ENCODE peak calls at places on chromosomes 6 and 20, in five cellular contexts. One of them, this sample, is unnamed.

GRCh38 chr6:106908386-106908840 is 66.1 kb downstream of the CD24 start:
- DNase-seq in upper lobe of right lung: no peak
- DNase-seq in left ventricle myocardium inferior: no peak
- DNase-seq in fibroblast of lung: no peak
- DNase-seq in BJ: no peak
- DNase-seq in this sample: no peak

GRCh38 chr20:1816384-1817381 is 78.5 kb upstream of the SIRPA start:
- DNase-seq in upper lobe of right lung: no peak
- DNase-seq in left ventricle myocardium inferior: no peak
- DNase-seq in fibroblast of lung: peak; percentile 77
- DNase-seq in BJ: peak; percentile 73
- DNase-seq in this sample: no peak

GRCh38 chr20:43849496-43850197 is 65.0 kb upstream of the TOX2 start:
- DNase-seq in upper lobe of right lung: no peak
- DNase-seq in left ventricle myocardium inferior: no peak
- DNase-seq in fibroblast of lung: peak; percentile 57
- DNase-seq in BJ: peak; percentile 31
- DNase-seq in this sample: no peak

GRCh38 chr6:445571-446417 is 54.2 kb downstream of the IRF4 start:
- DNase-seq in upper lobe of right lung: no peak
- DNase-seq in left ventricle myocardium inferior: no peak
- DNase-seq in fibroblast of lung: no peak
- DNase-seq in BJ: no peak
- DNase-seq in this sample: no peak

GRCh38 chr20:3924304-3925112 is 35.3 kb downstream of the PANK2 start:
- DNase-seq in upper lobe of right lung: peak; percentile 83
- DNase-seq in left ventricle myocardium inferior: peak; percentile 63
- DNase-seq in fibroblast of lung: no peak
- DNase-seq in BJ: no peak
- DNase-seq in this sample: peak; percentile 45

GRCh38 chr6:38739532-38739931 is 24.4 kb downstream of the DNAH8 start:
- DNase-seq in upper lobe of right lung: no peak
- DNase-seq in left ventricle myocardium inferior: no peak
- DNase-seq in fibroblast of lung: no peak
- DNase-seq in BJ: no peak
- DNase-seq in this sample: no peak

GRCh38 chr6:112332274-112332673 is 14.9 kb upstream of the RFPL4B start:
- DNase-seq in upper lobe of right lung: no peak
- DNase-seq in left ventricle myocardium inferior: no peak
- DNase-seq in fibroblast of lung: peak; percentile 65
- DNase-seq in BJ: peak; percentile 88
- DNase-seq in this sample: no peak

GRCh38 chr20:41308290-41308691 is 9.2 kb downstream of the ZHX3 start:
- DNase-seq in upper lobe of right lung: no peak
- DNase-seq in left ventricle myocardium inferior: no peak
- DNase-seq in fibroblast of lung: peak; percentile 89
- DNase-seq in BJ: peak; percentile 72
- DNase-seq in this sample: no peak

GRCh38 chr6:158595223-158595622 is 35.3 kb downstream of the TMEM181 start:
- DNase-seq in upper lobe of right lung: no peak
- DNase-seq in left ventricle myocardium inferior: no peak
- DNase-seq in fibroblast of lung: no peak
- DNase-seq in BJ: no peak
- DNase-seq in this sample: no peak

GRCh38 chr20:18632196-18632789 is 44.4 kb downstream of the DTD1 start:
- DNase-seq in upper lobe of right lung: peak; percentile 72
- DNase-seq in left ventricle myocardium inferior: peak; percentile 44
- DNase-seq in fibroblast of lung: peak; percentile 48
- DNase-seq in BJ: no peak
- DNase-seq in this sample: peak; percentile 59

GRCh38 chr20:1508576-1508975 is 17.4 kb upstream of the SIRPB2 start:
- DNase-seq in upper lobe of right lung: no peak
- DNase-seq in left ventricle myocardium inferior: no peak
- DNase-seq in fibroblast of lung: no peak
- DNase-seq in BJ: no peak
- DNase-seq in this sample: no peak

GRCh38 chr6:82906489-82906888 is 159.2 kb downstream of the UBE3D start:
- DNase-seq in upper lobe of right lung: no peak
- DNase-seq in left ventricle myocardium inferior: no peak
- DNase-seq in fibroblast of lung: peak; percentile 46
- DNase-seq in BJ: no peak
- DNase-seq in this sample: no peak

GRCh38 chr6:4880373-4880762 is 104.2 kb downstream of the CDYL start:
- DNase-seq in upper lobe of right lung: no peak
- DNase-seq in left ventricle myocardium inferior: no peak
- DNase-seq in fibroblast of lung: no peak
- DNase-seq in BJ: no peak
- DNase-seq in this sample: no peak
- H3K4me3 ChIP-seq in upper lobe of right lung: no peak overlapping the region
- H3K4me3 ChIP-seq in left ventricle myocardium inferior: no peak overlapping the region
- H3K4me3 ChIP-seq in fibroblast of lung: no peak overlapping the region
- H3K4me3 ChIP-seq in BJ: no peak overlapping the region
- H3K4me3 ChIP-seq in this sample: no peak overlapping the region

DNA sequence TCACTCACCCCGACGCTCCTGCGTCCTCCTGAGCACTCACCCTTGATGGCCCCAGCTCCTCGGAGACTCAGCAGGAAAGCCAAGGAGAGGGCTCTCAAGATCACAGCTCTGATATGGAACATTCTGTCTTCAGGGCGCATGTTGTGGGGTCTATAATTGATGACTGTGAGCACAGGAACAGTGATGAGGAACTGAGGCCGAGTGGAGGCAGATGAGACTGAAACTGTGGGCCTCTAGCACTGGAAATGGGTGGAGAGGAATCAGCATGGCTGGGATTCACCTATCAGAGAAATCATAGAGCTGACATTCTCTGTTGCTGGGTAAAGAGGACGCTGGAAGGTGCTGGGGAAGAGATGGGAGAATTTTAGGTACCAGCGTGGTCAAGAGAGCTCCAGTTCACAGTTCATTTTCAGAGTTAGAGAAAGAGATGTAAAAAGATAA is at the start of gene HLA-DPA1:
- DNase-seq in upper lobe of right lung: no peak
- DNase-seq in left ventricle myocardium inferior: no peak
- DNase-seq in fibroblast of lung: no peak
- DNase-seq in BJ: no peak
- DNase-seq in this sample: no peak
- H3K4me3 ChIP-seq in upper lobe of right lung: peak within 1 kb of the TSS; percentile 58
- H3K4me3 ChIP-seq in left ventricle myocardium inferior: peak within 1 kb of the TSS; percentile 63
- H3K4me3 ChIP-seq in fibroblast of lung: no peak within 1 kb of the TSS
- H3K4me3 ChIP-seq in BJ: no peak within 1 kb of the TSS
- H3K4me3 ChIP-seq in this sample: peak within 1 kb of the TSS; percentile 75

GRCh38 chr6:12126051-12126450 is 113.9 kb downstream of the HIVEP1 start:
- DNase-seq in upper lobe of right lung: no peak
- DNase-seq in left ventricle myocardium inferior: no peak
- DNase-seq in fibroblast of lung: no peak
- DNase-seq in BJ: no peak
- DNase-seq in this sample: no peak
- H3K4me3 ChIP-seq in upper lobe of right lung: no peak overlapping the region
- H3K4me3 ChIP-seq in left ventricle myocardium inferior: no peak overlapping the region
- H3K4me3 ChIP-seq in fibroblast of lung: no peak overlapping the region
- H3K4me3 ChIP-seq in BJ: no peak overlapping the region
- H3K4me3 ChIP-seq in this sample: no peak overlapping the region

DNA sequence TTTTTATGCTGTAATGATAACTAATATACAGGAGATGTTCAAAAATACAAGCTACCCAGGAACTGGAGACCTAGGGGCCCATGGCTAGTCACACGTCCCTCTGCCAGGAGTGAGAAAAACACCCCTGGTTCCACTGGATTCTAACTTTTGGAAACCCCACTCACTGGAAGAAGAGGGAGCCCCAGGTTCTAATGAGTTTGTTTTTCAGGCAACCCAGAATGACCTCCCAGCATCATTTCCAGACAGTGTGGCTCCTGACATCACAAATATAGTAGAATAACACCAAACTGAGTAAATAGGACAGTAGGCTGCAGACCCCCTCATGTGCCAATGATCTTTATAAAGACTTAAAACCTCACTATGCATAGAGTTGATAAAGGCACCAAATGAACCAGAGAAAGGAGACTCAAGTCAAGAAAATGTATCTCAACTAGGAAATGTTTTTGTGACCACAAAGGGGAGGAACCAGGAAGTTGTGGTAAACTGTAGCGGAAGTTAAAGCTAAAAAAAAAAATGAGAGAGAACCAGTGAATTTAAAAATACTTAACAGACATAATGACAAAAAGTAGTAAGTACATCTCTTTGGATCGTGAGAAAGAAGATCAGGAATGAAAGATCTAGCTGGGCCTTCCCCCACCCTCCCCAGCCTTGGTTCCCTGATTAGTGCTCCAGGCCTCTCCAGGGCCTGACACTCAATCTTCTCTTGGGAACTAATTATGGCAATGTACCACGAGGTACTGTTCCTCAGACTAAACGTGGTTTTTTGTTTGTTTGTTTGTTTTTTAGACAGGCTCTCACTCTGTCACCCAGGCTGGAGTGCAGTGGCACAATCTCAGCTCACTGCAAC is 19.8 kb downstream of the HLA-E start:
- DNase-seq in upper lobe of right lung: no peak
- DNase-seq in left ventricle myocardium inferior: no peak
- DNase-seq in fibroblast of lung: peak; percentile 28
- DNase-seq in BJ: no peak
- DNase-seq in this sample: no peak
- H3K4me3 ChIP-seq in upper lobe of right lung: no peak overlapping the region
- H3K4me3 ChIP-seq in left ventricle myocardium inferior: no peak overlapping the region
- H3K4me3 ChIP-seq in fibroblast of lung: no peak overlapping the region
- H3K4me3 ChIP-seq in BJ: no peak overlapping the region
- H3K4me3 ChIP-seq in this sample: no peak overlapping the region

GRCh38 chr6:13435477-13435876 is 51.9 kb downstream of the GFOD1 start:
- DNase-seq in upper lobe of right lung: no peak
- DNase-seq in left ventricle myocardium inferior: no peak
- DNase-seq in fibroblast of lung: no peak
- DNase-seq in BJ: no peak
- DNase-seq in this sample: no peak
- H3K4me3 ChIP-seq in upper lobe of right lung: no peak overlapping the region
- H3K4me3 ChIP-seq in left ventricle myocardium inferior: no peak overlapping the region
- H3K4me3 ChIP-seq in fibroblast of lung: no peak overlapping the region
- H3K4me3 ChIP-seq in BJ: no peak overlapping the region
- H3K4me3 ChIP-seq in this sample: no peak overlapping the region